ENCODE peak calls at places on chromosomes 13 and 19, in eight cellular contexts. I, Y, P, Q, R, D, G and W are unnamed samples.

GRCh38 chr19:54727562-54727961 is 3.3 kb downstream of the KIR3DL3 start:
- DNase-seq in I (no peak), Y (no peak), P (no peak), Q (no peak), R (no peak), D (no peak), G (no peak), W (no peak)

GRCh38 chr19:10654610-10655456 is 687 bp downstream of the ILF3 start:
- DNase-seq in I (peak), Y (peak), P (no peak), Q (peak), R (peak), D (peak), G (peak), W (no peak)

GRCh38 chr19:48726573-48726972 is 7.0 kb upstream of the MAMSTR start:
- DNase-seq in I (no peak), Y (no peak), P (no peak), Q (no peak), R (no peak), D (peak), G (no peak), W (no peak)

GRCh38 chr13:45082964-45083363 is 37.3 kb upstream of the GTF2F2 start:
- DNase-seq in I (no peak), Y (no peak), P (no peak), Q (no peak), R (no peak), D (no peak), G (peak), W (no peak)

GRCh38 chr13:52884429-52884828 is 36.0 kb upstream of the PCDH8 start:
- DNase-seq in I (no peak), Y (no peak), P (no peak), Q (no peak), R (no peak), D (no peak), G (no peak), W (no peak)

GRCh38 chr13:51856027-51856736 is 5.6 kb upstream of the CCDC70 start:
- DNase-seq in I (no peak), Y (no peak), P (no peak), Q (no peak), R (no peak), D (no peak), G (no peak), W (no peak)

GRCh38 chr19:33242911-33243310 is 17.3 kb upstream of the SLC7A10 start:
- DNase-seq in I (no peak), Y (no peak), P (no peak), Q (no peak), R (no peak), D (no peak), G (no peak), W (no peak)

GRCh38 chr19:29660835-29661234 is 4.4 kb upstream of the PLEKHF1 start:
- DNase-seq in I (no peak), Y (no peak), P (no peak), Q (no peak), R (no peak), D (no peak), G (peak), W (no peak)

GRCh38 chr13:111972261-111972780 is 94.6 kb upstream of the SOX1 start:
- DNase-seq in I (no peak), Y (no peak), P (no peak), Q (no peak), R (peak), D (no peak), G (no peak), W (no peak)

GRCh38 chr19:38064661-38065425 is 157.8 kb downstream of the SIPA1L3 start:
- DNase-seq in I (no peak), Y (no peak), P (no peak), Q (no peak), R (no peak), D (no peak), G (no peak), W (no peak)

GRCh38 chr19:19459707-19460251 is 54.3 kb downstream of the GATAD2A start:
- DNase-seq in I (no peak), Y (no peak), P (no peak), Q (peak), R (no peak), D (no peak), G (peak), W (no peak)

GRCh38 chr19:46402725-46403124 is 10.6 kb downstream of the CCDC8 start:
- DNase-seq in I (no peak), Y (no peak), P (no peak), Q (no peak), R (no peak), D (no peak), G (no peak), W (no peak)

GRCh38 chr13:84208251-84208650 is 326.0 kb upstream of the SLITRK1 start:
- DNase-seq in I (no peak), Y (no peak), P (no peak), Q (no peak), R (no peak), D (no peak), G (no peak), W (no peak)

GRCh38 chr19:34317311-34317927 is 47.6 kb upstream of the GPI start:
- DNase-seq in I (no peak), Y (no peak), P (no peak), Q (no peak), R (no peak), D (no peak), G (no peak), W (no peak)

GRCh38 chr13:97568850-97569249 is 134.9 kb downstream of the RAP2A start:
- DNase-seq in I (peak), Y (no peak), P (no peak), Q (no peak), R (peak), D (no peak), G (peak), W (no peak)

GRCh38 chr13:33577037-33577436 is 240.9 kb upstream of the RFC3 start:
- DNase-seq in I (no peak), Y (no peak), P (no peak), Q (no peak), R (no peak), D (no peak), G (peak), W (no peak)

GRCh38 chr19:10295847-10296591 is 6.3 kb downstream of the ICAM5 start:
- DNase-seq in I (no peak), Y (no peak), P (no peak), Q (no peak), R (peak), D (no peak), G (no peak), W (no peak)

GRCh38 chr13:47134939-47135489 is 238.2 kb upstream of the HTR2A start:
- DNase-seq in I (no peak), Y (no peak), P (peak), Q (no peak), R (no peak), D (no peak), G (no peak), W (no peak)

GRCh38 chr19:49149652-49150105 is 5.5 kb downstream of the HRC start:
- DNase-seq in I (peak), Y (peak), P (no peak), Q (peak), R (peak), D (peak), G (peak), W (no peak)

GRCh38 chr19:1017115-1017905 is 3.6 kb downstream of the TMEM259 start:
- DNase-seq in I (no peak), Y (peak), P (no peak), Q (peak), R (no peak), D (no peak), G (no peak), W (no peak)

GRCh38 chr13:49786609-49787008 is 5.9 kb downstream of the KPNA3 start:
- DNase-seq in I (no peak), Y (no peak), P (no peak), Q (no peak), R (no peak), D (no peak), G (no peak), W (no peak)

GRCh38 chr13:40377783-40378182 is 288.7 kb downstream of the FOXO1 start:
- DNase-seq in I (no peak), Y (no peak), P (no peak), Q (peak), R (no peak), D (peak), G (peak), W (no peak)

GRCh38 chr13:44874886-44875630 is 114.2 kb downstream of the NUFIP1 start:
- DNase-seq in I (no peak), Y (no peak), P (no peak), Q (no peak), R (no peak), D (no peak), G (no peak), W (peak)

GRCh38 chr13:45121421-45121820 is 1.1 kb downstream of the GTF2F2 start:
- DNase-seq in I (no peak), Y (no peak), P (no peak), Q (no peak), R (peak), D (peak), G (peak), W (no peak)

GRCh38 chr13:27403252-27403678 is 21.2 kb upstream of the GTF3A start:
- DNase-seq in I (no peak), Y (no peak), P (no peak), Q (no peak), R (peak), D (no peak), G (peak), W (no peak)

GRCh38 chr13:39840201-39840600 is 184.7 kb downstream of the COG6 start:
- DNase-seq in I (no peak), Y (no peak), P (no peak), Q (no peak), R (no peak), D (no peak), G (no peak), W (no peak)

GRCh38 chr13:24777171-24777570 is 13.2 kb downstream of the RNF17 start:
- DNase-seq in I (no peak), Y (no peak), P (no peak), Q (no peak), R (no peak), D (no peak), G (no peak), W (no peak)

GRCh38 chr19:17052439-17052838 is 22.8 kb downstream of the HAUS8 start:
- DNase-seq in I (no peak), Y (no peak), P (no peak), Q (peak), R (peak), D (peak), G (peak), W (no peak)

GRCh38 chr19:34459614-34460013 is 21.9 kb upstream of the WTIP start:
- DNase-seq in I (no peak), Y (no peak), P (no peak), Q (no peak), R (no peak), D (no peak), G (no peak), W (no peak)

GRCh38 chr13:32829676-32830091 is 186.5 kb upstream of the KL start:
- DNase-seq in I (no peak), Y (no peak), P (no peak), Q (no peak), R (no peak), D (no peak), G (peak), W (no peak)

GRCh38 chr13:107992542-107992941 is 222.8 kb downstream of the LIG4 start:
- DNase-seq in I (no peak), Y (no peak), P (no peak), Q (no peak), R (no peak), D (no peak), G (no peak), W (no peak)

GRCh38 chr19:49560358-49560900 is 19.9 kb downstream of the NOSIP start:
- DNase-seq in I (no peak), Y (peak), P (no peak), Q (no peak), R (no peak), D (no peak), G (no peak), W (no peak)

GRCh38 chr13:31044658-31045620 is 112.5 kb downstream of the TEX26 start:
- DNase-seq in I (no peak), Y (no peak), P (no peak), Q (no peak), R (no peak), D (no peak), G (no peak), W (no peak)

GRCh38 chr13:29859971-29860370 is 9.6 kb upstream of the UBL3 start:
- DNase-seq in I (no peak), Y (no peak), P (no peak), Q (no peak), R (no peak), D (peak), G (peak), W (no peak)

GRCh38 chr13:31895687-31896086 is 135.9 kb upstream of the FRY start:
- DNase-seq in I (no peak), Y (no peak), P (no peak), Q (no peak), R (no peak), D (no peak), G (no peak), W (no peak)

GRCh38 chr13:113816248-113816924 is 47.5 kb downstream of the GAS6 start:
- DNase-seq in I (no peak), Y (no peak), P (no peak), Q (no peak), R (no peak), D (peak), G (no peak), W (no peak)

GRCh38 chr19:45057444-45057843 is 18.6 kb downstream of the CLASRP start:
- DNase-seq in I (no peak), Y (no peak), P (no peak), Q (no peak), R (no peak), D (no peak), G (no peak), W (no peak)

GRCh38 chr19:31085125-31085524 is 264.1 kb downstream of the TSHZ3 start:
- DNase-seq in I (no peak), Y (no peak), P (no peak), Q (no peak), R (no peak), D (no peak), G (no peak), W (no peak)

GRCh38 chr19:8333771-8334457 is 9.1 kb downstream of the KANK3 start:
- DNase-seq in I (no peak), Y (no peak), P (no peak), Q (no peak), R (peak), D (no peak), G (no peak), W (no peak)

DNA sequence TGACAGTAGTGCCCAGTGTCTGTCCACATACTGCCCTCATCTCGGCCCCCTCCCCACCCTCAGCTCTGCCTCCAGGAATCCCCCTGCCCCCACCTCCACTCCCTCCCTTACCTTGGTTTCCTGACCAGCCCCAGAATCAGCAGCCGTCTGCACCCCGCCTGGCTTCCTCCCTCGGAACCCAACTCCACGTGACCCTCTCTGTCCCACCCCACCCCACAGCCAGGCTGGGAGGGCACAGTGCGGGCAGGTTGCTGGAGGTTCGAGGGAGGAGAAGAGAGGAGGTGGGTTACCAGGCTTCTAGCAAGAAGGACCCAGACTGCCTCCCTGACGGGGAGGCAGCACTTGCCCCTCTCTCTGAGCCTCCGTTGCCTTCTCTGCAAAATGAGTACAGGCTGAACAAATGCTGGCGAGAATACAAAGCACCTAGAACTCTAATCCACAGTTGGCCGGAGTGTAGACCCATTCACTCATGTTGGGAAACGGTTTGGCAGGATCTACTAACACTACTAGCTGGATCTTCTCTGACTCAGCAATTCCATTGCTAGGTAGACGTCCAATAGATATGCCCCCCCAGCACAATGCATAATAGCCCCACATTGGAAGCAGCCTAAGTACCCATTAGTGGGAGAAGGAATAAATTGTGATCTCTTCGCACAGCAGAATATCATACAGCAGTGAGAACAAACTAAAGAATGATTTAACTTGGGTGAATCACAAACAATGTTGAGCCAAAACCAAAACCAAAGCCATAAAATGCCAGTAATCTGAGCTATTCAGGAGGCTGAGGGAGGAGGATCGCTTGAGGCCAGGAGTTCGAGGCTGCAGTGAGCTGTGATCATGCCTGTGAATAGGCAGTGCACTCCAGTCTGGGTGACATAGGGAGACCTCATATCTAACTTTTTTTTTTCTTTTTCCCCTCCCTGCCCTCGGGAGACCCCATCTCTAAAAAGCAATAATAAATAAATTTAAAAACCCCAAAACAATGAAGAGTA is at the start of gene RASAL3:
- DNase-seq in I (peak), Y (no peak), P (no peak), Q (no peak), R (no peak), D (peak), G (peak), W (no peak)
- H3K4me3 ChIP-seq in I (peak), Y (no peak), P (peak), Q (no peak), R (no peak), D (peak), G (no peak), W (no peak)

GRCh38 chr13:35723061-35723461 is 246.6 kb upstream of the MAB21L1 start:
- DNase-seq in I (no peak), Y (no peak), P (no peak), Q (no peak), R (no peak), D (peak), G (peak), W (no peak)

GRCh38 chr13:35718084-35718483 is 241.6 kb upstream of the MAB21L1 start:
- DNase-seq in I (no peak), Y (no peak), P (no peak), Q (no peak), R (no peak), D (peak), G (no peak), W (no peak)

GRCh38 chr13:35720290-35720689 is 243.8 kb upstream of the MAB21L1 start:
- DNase-seq in I (no peak), Y (no peak), P (no peak), Q (no peak), R (no peak), D (no peak), G (no peak), W (no peak)

GRCh38 chr13:35722438-35723060 is 246.1 kb upstream of the MAB21L1 start:
- DNase-seq in I (no peak), Y (no peak), P (no peak), Q (no peak), R (no peak), D (peak), G (no peak), W (no peak)

DNA sequence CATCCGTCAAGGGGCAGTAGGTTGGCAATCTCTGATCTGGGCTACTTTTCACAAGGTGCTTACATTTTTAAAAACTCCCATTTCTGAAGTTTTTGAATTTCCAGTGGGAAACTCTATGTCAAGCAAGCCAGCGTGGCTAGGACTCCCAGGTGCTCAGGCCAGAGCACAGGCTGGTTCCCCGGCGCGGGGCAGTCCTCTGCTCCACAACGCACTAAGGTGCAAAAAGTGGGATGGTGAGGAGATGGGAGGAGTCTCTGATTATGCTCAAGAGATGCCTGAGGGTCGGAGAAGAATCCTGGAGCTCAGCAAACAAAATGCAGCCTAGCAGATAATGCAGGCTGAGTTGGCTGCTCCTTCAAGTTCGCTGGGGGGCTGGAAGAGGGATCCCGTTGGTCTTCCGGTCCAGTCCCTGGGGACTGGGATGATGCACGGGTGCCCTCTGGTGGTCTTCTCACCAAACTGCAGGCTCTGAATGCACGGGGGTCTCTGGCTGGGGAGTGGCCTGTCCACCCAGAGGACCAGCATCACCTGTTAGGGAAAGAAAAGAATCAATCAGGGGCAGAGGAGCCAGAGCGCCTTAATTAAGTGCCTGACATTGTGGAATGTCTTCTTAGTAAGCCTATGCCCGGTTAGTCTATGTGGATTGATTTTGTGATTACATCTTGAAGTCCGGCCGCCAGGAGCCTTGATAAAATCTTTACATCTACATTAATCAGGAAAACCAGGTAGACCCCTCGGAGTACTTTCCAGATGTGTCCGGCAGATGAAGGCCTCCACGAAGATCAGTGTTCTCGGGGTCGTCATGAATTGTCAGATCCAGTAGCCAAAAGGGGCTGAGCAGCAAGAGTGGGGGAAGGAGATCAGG is 244.4 kb upstream of the MAB21L1 start:
- DNase-seq in I (peak), Y (no peak), P (no peak), Q (peak), R (peak), D (peak), G (peak), W (no peak)
- H3K4me3 ChIP-seq in I (no peak), Y (no peak), P (no peak), Q (no peak), R (no peak), D (no peak), G (no peak), W (no peak)

GRCh38 chr13:69291292-69291906 is 816.2 kb upstream of the ATXN8OS start:
- DNase-seq in I (no peak), Y (no peak), P (no peak), Q (no peak), R (peak), D (peak), G (no peak), W (no peak)

GRCh38 chr13:69287050-69287698 is 820.5 kb upstream of the ATXN8OS start:
- DNase-seq in I (no peak), Y (no peak), P (no peak), Q (no peak), R (no peak), D (no peak), G (no peak), W (no peak)

GRCh38 chr13:69296130-69296529 is 811.5 kb upstream of the ATXN8OS start:
- DNase-seq in I (no peak), Y (no peak), P (no peak), Q (no peak), R (no peak), D (no peak), G (no peak), W (no peak)

GRCh38 chr13:69292789-69293425 is 814.7 kb upstream of the ATXN8OS start:
- DNase-seq in I (no peak), Y (no peak), P (no peak), Q (no peak), R (no peak), D (no peak), G (no peak), W (no peak)
- H3K4me3 ChIP-seq in I (no peak), Y (no peak), P (no peak), Q (no peak), R (no peak), D (no peak), G (no peak), W (no peak)

GRCh38 chr13:74986609-74987008 is 495.4 kb downstream of the TBC1D4 start:
- DNase-seq in I (no peak), Y (no peak), P (no peak), Q (no peak), R (no peak), D (no peak), G (no peak), W (no peak)
- H3K4me3 ChIP-seq in I (no peak), Y (no peak), P (no peak), Q (no peak), R (no peak), D (no peak), G (no peak), W (no peak)